ENCODE peak calls at places on chromosome 13, in seven cellular contexts. X is neural progenitor cell, P is cardiac fibroblast, O is fibroblast of lung, J is heart right ventricle, C is esophagus squamous epithelium, K is SK-N-MC. G is an unnamed sample.

GRCh38 chr13:71290963-71291937 is 575.8 kb downstream of the DACH1 start:
- DNase-seq in X (no peak), P (peak), O (peak), J (peak), C (no peak), K (no peak), G (no peak)

GRCh38 chr13:113839536-113840204 is 24.2 kb downstream of the GAS6 start:
- DNase-seq in X (no peak), P (no peak), O (no peak), J (no peak), C (no peak), K (no peak), G (no peak)

GRCh38 chr13:65605386-65605785 is 1624.8 kb downstream of the PCDH9 start:
- DNase-seq in X (no peak), P (peak), O (peak), J (no peak), C (no peak), K (no peak), G (no peak)

GRCh38 chr13:104872153-104872552 is 1663.3 kb downstream of the EFNB2 start:
- DNase-seq in X (peak), P (no peak), O (no peak), J (no peak), C (no peak), K (no peak), G (no peak)

GRCh38 chr13:32257649-32258048 is 57.5 kb downstream of the ZAR1L start:
- DNase-seq in X (no peak), P (no peak), O (no peak), J (no peak), C (no peak), K (no peak), G (no peak)

GRCh38 chr13:65613004-65613403 is 1617.1 kb downstream of the PCDH9 start:
- DNase-seq in X (peak), P (no peak), O (no peak), J (no peak), C (no peak), K (no peak), G (no peak)

GRCh38 chr13:27822258-27822872 is 30.1 kb downstream of the GSX1 start:
- DNase-seq in X (peak), P (no peak), O (peak), J (no peak), C (no peak), K (no peak), G (no peak)

GRCh38 chr13:98549728-98550317 is 27.1 kb downstream of the STK24 start:
- DNase-seq in X (no peak), P (peak), O (no peak), J (no peak), C (no peak), K (no peak), G (no peak)

GRCh38 chr13:98890186-98890585 is 87.7 kb downstream of the DOCK9 start:
- DNase-seq in X (no peak), P (peak), O (peak), J (no peak), C (no peak), K (no peak), G (no peak)

GRCh38 chr13:27504126-27504525 is 53.8 kb upstream of the MTIF3 start:
- DNase-seq in X (no peak), P (no peak), O (no peak), J (no peak), C (no peak), K (no peak), G (no peak)

GRCh38 chr13:28545583-28546333 is 50.8 kb upstream of the FLT1 start:
- DNase-seq in X (no peak), P (no peak), O (no peak), J (no peak), C (no peak), K (no peak), G (no peak)

GRCh38 chr13:42946927-42947326 is 45.1 kb downstream of the EPSTI1 start:
- DNase-seq in X (no peak), P (peak), O (peak), J (no peak), C (no peak), K (no peak), G (no peak)

GRCh38 chr13:86870388-86870966 is 800.7 kb upstream of the SLITRK5 start:
- DNase-seq in X (peak), P (peak), O (peak), J (no peak), C (no peak), K (peak), G (no peak)

GRCh38 chr13:44306401-44307192 is 67.0 kb upstream of the SERP2 start:
- DNase-seq in X (peak), P (peak), O (peak), J (peak), C (no peak), K (no peak), G (peak)
- H3K4me3 ChIP-seq in X (peak), P (no peak), O (no peak), J (peak), C (no peak), K (peak), G (no peak)

GRCh38 chr13:94710881-94711560 is 1.3 kb downstream of the SOX21 start:
- DNase-seq in X (peak), P (no peak), O (no peak), J (no peak), C (no peak), K (no peak), G (no peak)

GRCh38 chr13:94712287-94712811 is at the start of gene SOX21:
- DNase-seq in X (peak), P (no peak), O (peak), J (no peak), C (no peak), K (no peak), G (no peak)

GRCh38 chr13:94712812-94713555 is 639 bp upstream of the SOX21 start:
- DNase-seq in X (peak), P (peak), O (peak), J (no peak), C (no peak), K (no peak), G (no peak)

GRCh38 chr13:94710081-94710809 is 2.1 kb downstream of the SOX21 start:
- DNase-seq in X (peak), P (no peak), O (no peak), J (no peak), C (no peak), K (no peak), G (no peak)

GRCh38 chr13:94711561-94712286 is 621 bp downstream of the SOX21 start:
- DNase-seq in X (peak), P (peak), O (peak), J (no peak), C (no peak), K (no peak), G (no peak)
- H3K4me3 ChIP-seq in X (peak), P (peak), O (no peak), J (peak), C (peak), K (peak), G (peak)

DNA sequence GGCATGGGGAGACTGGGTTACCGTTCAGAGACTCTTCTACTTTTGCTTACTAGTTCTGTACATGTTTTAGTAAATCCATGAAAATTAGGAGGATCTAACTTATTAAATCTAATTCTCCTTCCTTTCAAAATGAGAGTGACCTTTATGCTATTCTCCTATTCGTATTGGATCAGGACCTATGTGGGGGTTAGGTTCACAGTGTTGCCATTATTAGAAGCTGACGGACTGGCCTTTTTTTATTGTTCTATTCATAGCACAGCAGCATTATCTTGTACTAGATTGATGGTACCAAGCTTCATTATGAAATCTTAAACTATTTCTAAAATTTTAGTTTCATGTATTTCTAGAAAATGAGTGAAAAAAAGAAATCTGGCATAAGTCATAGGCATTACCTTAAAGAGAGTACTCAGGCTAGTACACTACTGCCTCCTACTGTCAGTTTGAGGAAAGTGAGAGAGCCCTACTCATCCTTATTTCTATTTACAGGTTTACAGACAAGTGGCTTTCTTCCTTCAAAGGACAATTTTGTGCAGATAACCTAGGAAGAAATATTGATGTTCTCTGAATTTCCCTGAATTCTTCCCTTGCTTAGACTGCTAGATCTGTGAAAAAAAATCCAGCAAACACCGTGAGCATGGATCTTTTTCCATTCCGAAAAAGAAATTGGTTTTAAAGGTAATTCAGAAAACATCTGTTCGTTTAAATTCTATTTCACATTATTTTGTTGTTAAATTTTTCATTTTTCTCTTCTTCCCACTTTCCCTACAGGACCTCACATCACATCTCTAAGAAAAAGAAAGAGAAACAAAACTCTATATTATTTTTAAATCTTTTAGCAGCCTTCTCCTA is 485.5 kb downstream of the DIAPH3 start:
- DNase-seq in X (peak), P (peak), O (peak), J (peak), C (no peak), K (peak), G (no peak)
- H3K4me3 ChIP-seq in X (no peak), P (no peak), O (no peak), J (no peak), C (no peak), K (no peak), G (no peak)

DNA sequence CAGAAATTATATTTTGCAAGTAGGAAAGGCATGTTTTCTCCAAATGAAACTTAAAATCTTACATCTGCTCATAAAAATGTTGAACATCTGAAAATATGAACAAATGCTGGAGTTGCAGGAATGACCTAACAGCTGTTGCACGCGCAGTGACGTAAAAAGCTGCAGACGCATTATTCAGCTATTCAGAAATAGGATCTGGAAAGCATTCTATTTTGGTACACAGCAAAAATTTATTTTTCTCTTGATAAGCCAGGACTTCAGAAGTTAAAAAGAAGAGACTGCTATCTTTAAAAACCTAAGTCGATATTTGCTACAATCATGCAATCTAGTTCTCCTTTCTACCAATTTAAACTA is 36.9 kb upstream of the STARD13 start:
- DNase-seq in X (no peak), P (peak), O (peak), J (peak), C (no peak), K (no peak), G (peak)
- H3K4me3 ChIP-seq in X (no peak), P (peak), O (peak), J (peak), C (no peak), K (no peak), G (peak)

GRCh38 chr13:95301947-95302386 is 716 bp upstream of the ABCC4 start:
- DNase-seq in X (peak), P (no peak), O (peak), J (no peak), C (no peak), K (no peak), G (no peak)

GRCh38 chr13:95301135-95301946 is at the start of gene ABCC4:
- DNase-seq in X (peak), P (peak), O (peak), J (peak), C (no peak), K (no peak), G (peak)

GRCh38 chr13:95298971-95299627 is 2.2 kb downstream of the ABCC4 start:
- DNase-seq in X (no peak), P (peak), O (peak), J (no peak), C (no peak), K (no peak), G (no peak)

GRCh38 chr13:95298169-95298940 is 2.9 kb downstream of the ABCC4 start:
- DNase-seq in X (no peak), P (no peak), O (no peak), J (no peak), C (no peak), K (no peak), G (no peak)

DNA sequence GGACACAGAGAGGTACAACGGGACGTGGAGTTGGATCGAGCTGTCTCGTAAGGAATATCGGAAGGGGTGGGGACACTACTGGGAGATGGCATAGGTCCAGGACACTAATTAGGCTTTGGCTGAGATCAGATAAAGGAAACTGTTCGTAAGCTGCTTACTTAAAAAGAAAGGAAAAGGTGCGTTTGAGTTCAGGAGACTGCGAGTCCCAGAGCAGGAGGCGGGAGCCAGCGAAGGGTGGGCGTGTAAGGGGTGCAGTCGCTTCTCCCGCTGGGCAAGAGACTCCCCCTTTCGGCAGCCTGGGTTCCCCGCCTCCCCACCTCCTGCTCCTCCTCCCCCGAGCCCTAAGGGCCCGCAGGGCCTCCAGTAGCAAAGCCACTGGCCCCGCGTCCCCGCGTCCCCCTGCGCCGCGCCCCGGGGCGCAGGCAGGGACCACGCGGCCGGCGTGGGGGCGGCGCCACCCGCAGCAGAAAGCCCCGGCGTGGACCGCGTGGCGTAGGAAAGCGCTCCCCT is 571 bp downstream of the ABCC4 start:
- DNase-seq in X (peak), P (peak), O (peak), J (peak), C (no peak), K (no peak), G (no peak)
- H3K4me3 ChIP-seq in X (peak), P (peak), O (peak), J (peak), C (peak), K (peak), G (peak)

GRCh38 chr13:50082426-50083283 is 67.4 kb downstream of the KCNRG start:
- DNase-seq in X (peak), P (peak), O (peak), J (peak), C (no peak), K (no peak), G (no peak)

GRCh38 chr13:50081899-50082425 is 66.7 kb downstream of the KCNRG start:
- DNase-seq in X (peak), P (peak), O (peak), J (peak), C (peak), K (peak), G (peak)

GRCh38 chr13:50081106-50081898 is 66.1 kb downstream of the KCNRG start:
- DNase-seq in X (peak), P (no peak), O (no peak), J (peak), C (peak), K (no peak), G (peak)

GRCh38 chr13:50080856-50081105 is 65.5 kb downstream of the KCNRG start:
- DNase-seq in X (no peak), P (peak), O (peak), J (no peak), C (no peak), K (no peak), G (no peak)

DNA sequence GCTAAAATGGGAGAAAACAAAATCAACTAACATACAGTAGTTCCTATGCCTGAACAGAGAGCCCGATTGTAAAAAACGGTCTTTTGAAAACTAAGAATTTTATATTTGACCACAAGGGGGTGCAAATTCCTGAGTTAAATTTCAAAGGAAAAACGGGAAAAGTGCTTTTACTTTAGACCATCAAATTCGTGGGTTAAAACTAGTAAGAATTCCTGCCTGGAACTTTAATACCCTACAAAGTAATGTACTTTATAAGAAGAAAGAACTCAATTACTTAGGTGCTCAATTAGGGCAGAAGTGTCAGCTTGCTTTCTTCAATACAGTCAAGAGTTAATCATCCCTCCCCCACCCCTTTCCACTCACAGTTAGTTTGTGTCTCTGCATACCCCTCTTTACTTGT is 69.8 kb downstream of the KCNRG start:
- DNase-seq in X (peak), P (peak), O (peak), J (no peak), C (no peak), K (no peak), G (no peak)
- H3K4me3 ChIP-seq in X (peak), P (peak), O (peak), J (peak), C (no peak), K (peak), G (peak)

GRCh38 chr13:50365683-50366391 is 350.6 kb downstream of the KCNRG start:
- DNase-seq in X (no peak), P (no peak), O (no peak), J (no peak), C (no peak), K (no peak), G (no peak)

GRCh38 chr13:50369646-50370045 is 354.4 kb downstream of the KCNRG start:
- DNase-seq in X (no peak), P (no peak), O (no peak), J (no peak), C (no peak), K (no peak), G (no peak)

GRCh38 chr13:50366488-50367174 is 351.4 kb downstream of the KCNRG start:
- DNase-seq in X (no peak), P (no peak), O (no peak), J (no peak), C (no peak), K (no peak), G (no peak)

GRCh38 chr13:50361282-50361681 is 346.0 kb downstream of the KCNRG start:
- DNase-seq in X (no peak), P (no peak), O (no peak), J (no peak), C (no peak), K (no peak), G (no peak)

GRCh38 chr13:50365300-50365682 is 350.0 kb downstream of the KCNRG start:
- DNase-seq in X (no peak), P (peak), O (no peak), J (no peak), C (no peak), K (no peak), G (no peak)
- H3K4me3 ChIP-seq in X (no peak), P (no peak), O (no peak), J (no peak), C (no peak), K (no peak), G (no peak)